ENCODE peak calls at places on chromosomes 1 and 21, in four cellular contexts. One of them, this sample, is unnamed. For H3K4me1, the result is how much of the 10 kb centered on the place peaks cover.

GRCh38 chr1:210598135-210598652 is 269.5 kb downstream of the HHAT start:
- DNase-seq in MM.1S: no peak
- DNase-seq in endodermal cell: peak
- DNase-seq in CD8-positive, alpha-beta T cell: no peak
- DNase-seq in this sample: peak

GRCh38 chr1:185534806-185535205 is 199.4 kb upstream of the HMCN1 start:
- DNase-seq in endodermal cell: no peak
- DNase-seq in MM.1S: no peak
- DNase-seq in CD8-positive, alpha-beta T cell: no peak
- DNase-seq in this sample: no peak

GRCh38 chr1:184883304-184883815 is 90.9 kb downstream of the NIBAN1 start:
- DNase-seq in MM.1S: no peak
- DNase-seq in endodermal cell: no peak
- DNase-seq in CD8-positive, alpha-beta T cell: no peak
- DNase-seq in this sample: no peak

GRCh38 chr1:101253976-101254660 is 17.3 kb downstream of the S1PR1 start:
- DNase-seq in endodermal cell: no peak
- DNase-seq in CD8-positive, alpha-beta T cell: no peak
- DNase-seq in MM.1S: no peak
- DNase-seq in this sample: no peak

GRCh38 chr1:42456754-42457089 is 379 bp downstream of the PPCS start:
- DNase-seq in endodermal cell: no peak
- DNase-seq in CD8-positive, alpha-beta T cell: peak
- DNase-seq in MM.1S: peak
- DNase-seq in this sample: peak

GRCh38 chr1:18736958-18737357 is 106.3 kb downstream of the PAX7 start:
- DNase-seq in endodermal cell: peak
- DNase-seq in CD8-positive, alpha-beta T cell: no peak
- DNase-seq in MM.1S: no peak
- DNase-seq in this sample: no peak

GRCh38 chr1:171814692-171815091 is 26.6 kb upstream of the DNM3 start:
- DNase-seq in MM.1S: no peak
- DNase-seq in endodermal cell: no peak
- DNase-seq in CD8-positive, alpha-beta T cell: no peak
- DNase-seq in this sample: no peak

GRCh38 chr1:17099941-17100340 is 19.3 kb downstream of the PADI2 start:
- DNase-seq in MM.1S: no peak
- DNase-seq in endodermal cell: no peak
- DNase-seq in CD8-positive, alpha-beta T cell: no peak
- DNase-seq in this sample: no peak

GRCh38 chr1:206805357-206805756 is 33.1 kb upstream of the IL10 start:
- DNase-seq in MM.1S: no peak
- DNase-seq in CD8-positive, alpha-beta T cell: no peak
- DNase-seq in endodermal cell: no peak
- DNase-seq in this sample: no peak

GRCh38 chr1:35568975-35569395 is 4.1 kb upstream of the TFAP2E start:
- DNase-seq in CD8-positive, alpha-beta T cell: peak
- DNase-seq in MM.1S: peak
- DNase-seq in endodermal cell: peak
- DNase-seq in this sample: peak

GRCh38 chr1:68704800-68705443 is 208.0 kb upstream of the DEPDC1 start:
- DNase-seq in endodermal cell: no peak
- DNase-seq in MM.1S: no peak
- DNase-seq in CD8-positive, alpha-beta T cell: no peak
- DNase-seq in this sample: no peak

GRCh38 chr1:174398246-174398645 is 49.5 kb upstream of the GPR52 start:
- DNase-seq in endodermal cell: no peak
- DNase-seq in CD8-positive, alpha-beta T cell: no peak
- DNase-seq in MM.1S: no peak
- DNase-seq in this sample: no peak

GRCh38 chr1:174397261-174397660 is 50.5 kb upstream of the GPR52 start:
- DNase-seq in CD8-positive, alpha-beta T cell: no peak
- DNase-seq in endodermal cell: no peak
- DNase-seq in MM.1S: peak
- DNase-seq in this sample: no peak

GRCh38 chr1:174399211-174399610 is 48.6 kb upstream of the GPR52 start:
- DNase-seq in CD8-positive, alpha-beta T cell: no peak
- DNase-seq in MM.1S: no peak
- DNase-seq in endodermal cell: no peak
- DNase-seq in this sample: no peak

GRCh38 chr1:174393885-174394284 is 53.9 kb upstream of the GPR52 start:
- DNase-seq in MM.1S: no peak
- DNase-seq in endodermal cell: no peak
- DNase-seq in CD8-positive, alpha-beta T cell: no peak
- DNase-seq in this sample: no peak
- TF ChIP-seq CTCF in MM.1S: no peak
- TF ChIP-seq CTCF in endodermal cell: no peak
- TF ChIP-seq CTCF in CD8-positive, alpha-beta T cell: no peak
- TF ChIP-seq CTCF in this sample: no peak

GRCh38 chr1:223732993-223733798 is 20.9 kb downstream of the CAPN2 start:
- DNase-seq in MM.1S: no peak
- DNase-seq in endodermal cell: no peak
- DNase-seq in CD8-positive, alpha-beta T cell: no peak
- DNase-seq in this sample: no peak
- H3K4me1 ChIP-seq in MM.1S: under half
- H3K4me1 ChIP-seq in endodermal cell: under half
- H3K4me1 ChIP-seq in CD8-positive, alpha-beta T cell: under half
- H3K4me1 ChIP-seq in this sample: half or more

GRCh38 chr1:201576914-201577313 is 38.0 kb downstream of the NAV1 start:
- DNase-seq in CD8-positive, alpha-beta T cell: no peak
- DNase-seq in MM.1S: no peak
- DNase-seq in endodermal cell: no peak
- DNase-seq in this sample: no peak

GRCh38 chr1:201573923-201574322 is 35.0 kb downstream of the NAV1 start:
- DNase-seq in CD8-positive, alpha-beta T cell: no peak
- DNase-seq in MM.1S: no peak
- DNase-seq in endodermal cell: no peak
- DNase-seq in this sample: peak

GRCh38 chr1:201582261-201582951 is 43.5 kb downstream of the NAV1 start:
- DNase-seq in endodermal cell: peak
- DNase-seq in CD8-positive, alpha-beta T cell: no peak
- DNase-seq in MM.1S: no peak
- DNase-seq in this sample: peak

GRCh38 chr1:201575912-201576311 is 37.0 kb downstream of the NAV1 start:
- DNase-seq in CD8-positive, alpha-beta T cell: no peak
- DNase-seq in endodermal cell: no peak
- DNase-seq in MM.1S: no peak
- DNase-seq in this sample: peak

GRCh38 chr1:201578008-201578888 is 39.3 kb downstream of the NAV1 start:
- DNase-seq in CD8-positive, alpha-beta T cell: no peak
- DNase-seq in endodermal cell: no peak
- DNase-seq in MM.1S: no peak
- DNase-seq in this sample: no peak
- TF ChIP-seq CTCF in CD8-positive, alpha-beta T cell: no peak
- TF ChIP-seq CTCF in endodermal cell: peak
- TF ChIP-seq CTCF in MM.1S: no peak
- TF ChIP-seq CTCF in this sample: no peak

GRCh38 chr1:117828206-117828605 is 101.2 kb downstream of the GDAP2 start:
- DNase-seq in MM.1S: no peak
- DNase-seq in endodermal cell: no peak
- DNase-seq in CD8-positive, alpha-beta T cell: no peak
- DNase-seq in this sample: no peak
- H3K4me1 ChIP-seq in MM.1S: under half
- H3K4me1 ChIP-seq in endodermal cell: under half
- H3K4me1 ChIP-seq in CD8-positive, alpha-beta T cell: under half
- H3K4me1 ChIP-seq in this sample: under half

GRCh38 chr1:202656057-202656456 is 54.2 kb downstream of the SYT2 start:
- DNase-seq in endodermal cell: peak
- DNase-seq in MM.1S: no peak
- DNase-seq in CD8-positive, alpha-beta T cell: no peak
- DNase-seq in this sample: no peak

GRCh38 chr1:202658766-202659165 is 51.5 kb downstream of the SYT2 start:
- DNase-seq in endodermal cell: no peak
- DNase-seq in MM.1S: no peak
- DNase-seq in CD8-positive, alpha-beta T cell: no peak
- DNase-seq in this sample: no peak

GRCh38 chr1:202658251-202658650 is 52.0 kb downstream of the SYT2 start:
- DNase-seq in MM.1S: no peak
- DNase-seq in endodermal cell: no peak
- DNase-seq in CD8-positive, alpha-beta T cell: no peak
- DNase-seq in this sample: no peak

GRCh38 chr1:202659541-202659940 is 50.7 kb downstream of the SYT2 start:
- DNase-seq in endodermal cell: no peak
- DNase-seq in CD8-positive, alpha-beta T cell: no peak
- DNase-seq in MM.1S: no peak
- DNase-seq in this sample: no peak

GRCh38 chr1:202656951-202657646 is 53.2 kb downstream of the SYT2 start:
- DNase-seq in CD8-positive, alpha-beta T cell: no peak
- DNase-seq in endodermal cell: peak
- DNase-seq in MM.1S: no peak
- DNase-seq in this sample: no peak
- TF ChIP-seq CTCF in CD8-positive, alpha-beta T cell: no peak
- TF ChIP-seq CTCF in endodermal cell: peak
- TF ChIP-seq CTCF in MM.1S: peak
- TF ChIP-seq CTCF in this sample: no peak

DNA sequence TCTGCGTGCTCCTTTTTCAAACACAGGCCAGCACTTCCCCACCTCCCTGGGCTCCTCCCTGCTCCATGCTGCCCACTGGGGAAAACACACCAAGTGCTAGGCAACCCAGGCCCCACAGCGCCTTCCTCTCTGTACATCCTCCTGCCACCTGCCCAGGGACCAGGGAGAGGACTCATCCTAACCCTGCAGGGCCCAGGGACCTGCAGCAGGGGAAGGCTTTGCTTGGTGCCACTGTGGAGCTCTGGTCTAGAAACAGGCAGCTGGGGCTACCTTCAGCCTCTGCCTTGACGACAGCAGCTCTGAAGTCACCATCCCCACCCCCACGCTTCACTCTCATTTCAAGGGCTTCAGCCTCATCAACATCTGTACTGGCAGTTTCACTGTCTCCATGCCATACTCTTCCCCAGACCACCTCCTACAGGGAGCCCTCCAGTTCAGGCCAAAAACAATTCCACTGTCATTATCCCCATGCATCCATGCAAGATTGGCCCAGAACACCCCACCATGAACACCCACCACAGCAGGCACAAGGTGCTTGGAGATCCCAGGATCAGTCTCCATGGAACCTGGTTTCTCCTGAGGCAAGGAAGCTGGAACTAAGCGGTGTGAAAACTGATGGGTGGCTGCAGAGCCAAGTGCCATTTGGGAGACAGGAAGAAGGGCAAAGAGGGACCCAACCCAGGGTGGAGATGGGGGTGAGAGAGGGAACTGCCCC is 1.1 kb downstream of the IGSF8 start:
- DNase-seq in CD8-positive, alpha-beta T cell: no peak
- DNase-seq in endodermal cell: peak
- DNase-seq in MM.1S: no peak
- DNase-seq in this sample: no peak
- H3K4me1 ChIP-seq in CD8-positive, alpha-beta T cell: half or more
- H3K4me1 ChIP-seq in endodermal cell: under half
- H3K4me1 ChIP-seq in MM.1S: under half
- H3K4me1 ChIP-seq in this sample: under half

GRCh38 chr21:15534450-15534886 is 195.3 kb upstream of the USP25 start:
- DNase-seq in CD8-positive, alpha-beta T cell: no peak
- DNase-seq in MM.1S: no peak
- DNase-seq in endodermal cell: no peak
- DNase-seq in this sample: no peak
- TF ChIP-seq CTCF in CD8-positive, alpha-beta T cell: no peak
- TF ChIP-seq CTCF in MM.1S: no peak
- TF ChIP-seq CTCF in endodermal cell: peak
- TF ChIP-seq CTCF in this sample: no peak

GRCh38 chr1:201490708-201491131 is 16.2 kb downstream of the CSRP1 start:
- DNase-seq in endodermal cell: no peak
- DNase-seq in MM.1S: no peak
- DNase-seq in CD8-positive, alpha-beta T cell: no peak
- DNase-seq in this sample: no peak
- H3K4me1 ChIP-seq in endodermal cell: under half
- H3K4me1 ChIP-seq in MM.1S: under half
- H3K4me1 ChIP-seq in CD8-positive, alpha-beta T cell: under half
- H3K4me1 ChIP-seq in this sample: half or more

DNA sequence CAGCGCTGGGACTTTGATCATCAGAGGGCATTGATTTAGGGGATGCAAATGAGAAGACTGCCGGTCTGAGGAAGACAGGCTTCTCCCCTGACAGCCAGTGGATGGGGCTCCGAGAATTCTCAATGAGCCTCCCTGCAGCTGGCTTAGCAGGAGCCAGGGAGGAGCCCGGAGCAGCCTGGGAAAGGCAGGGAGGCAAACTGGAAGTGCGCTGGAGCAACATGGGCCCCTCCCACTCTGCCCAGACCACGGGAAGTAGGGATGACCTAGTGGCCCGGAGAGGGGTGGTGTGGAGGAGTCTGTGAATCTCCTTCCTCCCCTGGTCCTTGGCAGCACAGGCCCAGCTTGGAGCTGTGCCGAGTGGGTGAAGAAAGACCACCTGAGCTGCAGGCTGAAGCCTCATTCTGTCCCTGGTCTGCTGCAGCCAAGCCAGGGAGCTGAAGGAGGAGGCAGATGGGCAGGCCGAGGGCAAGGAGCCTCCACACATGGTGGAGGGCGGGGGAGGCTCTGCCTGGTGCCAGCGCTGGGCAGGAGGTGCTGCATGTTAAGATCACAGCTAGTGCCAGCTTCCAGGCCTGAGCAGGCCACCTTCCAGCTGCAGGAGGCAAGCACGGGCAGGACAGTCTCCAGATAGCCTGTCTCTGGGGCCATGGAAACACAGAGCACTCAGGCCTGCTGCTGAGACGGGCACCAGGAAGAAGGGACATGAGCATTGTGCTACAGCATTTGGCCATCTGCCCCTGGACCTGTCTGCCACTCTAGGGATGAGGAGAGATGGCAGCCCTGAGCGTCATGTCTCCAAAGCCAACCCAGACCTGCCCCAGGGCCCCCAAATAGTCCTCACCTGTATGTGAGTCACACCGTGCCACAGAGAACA is 12.2 kb upstream of the CLSTN1 start:
- DNase-seq in endodermal cell: peak
- DNase-seq in CD8-positive, alpha-beta T cell: no peak
- DNase-seq in MM.1S: no peak
- DNase-seq in this sample: no peak
- TF ChIP-seq CTCF in endodermal cell: no peak
- TF ChIP-seq CTCF in CD8-positive, alpha-beta T cell: no peak
- TF ChIP-seq CTCF in MM.1S: no peak
- TF ChIP-seq CTCF in this sample: no peak

DNA sequence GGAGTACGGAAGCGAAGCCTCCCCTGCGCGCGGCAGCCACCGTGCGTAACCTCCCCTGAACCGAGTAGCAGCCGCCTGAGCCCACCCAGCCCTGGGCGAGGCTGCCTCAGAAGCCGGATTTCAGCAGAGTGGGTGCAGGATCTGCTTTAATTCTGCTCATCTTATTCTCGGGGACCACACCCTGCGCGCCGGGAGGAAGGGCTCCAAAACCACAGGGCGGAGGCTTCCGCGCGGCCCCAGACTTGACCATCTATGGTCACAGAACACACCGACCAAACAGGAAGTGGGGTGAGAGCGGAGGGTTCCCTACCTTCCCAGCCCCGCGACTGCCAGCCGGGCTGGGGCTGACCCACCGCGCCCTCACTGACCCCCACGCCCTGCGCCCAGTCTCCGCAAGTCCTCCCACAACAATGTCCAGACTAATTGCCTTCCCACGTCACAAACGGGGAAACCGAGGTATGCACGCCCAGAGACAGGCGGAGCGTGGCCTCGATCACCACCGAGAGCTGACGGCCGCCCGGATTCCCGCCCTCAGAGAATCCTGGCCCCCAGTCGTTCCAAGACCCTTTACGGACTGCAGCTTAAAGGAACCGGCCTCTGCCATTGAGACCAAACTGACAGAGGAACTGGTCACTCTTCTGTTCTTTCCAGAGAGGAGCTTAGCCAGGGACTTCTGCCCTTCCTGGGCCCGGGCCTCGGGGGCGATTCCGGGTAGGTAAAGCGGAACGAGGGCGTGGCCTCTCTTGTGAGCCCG is 595 bp upstream of the CAP1 start:
- DNase-seq in MM.1S: peak
- DNase-seq in endodermal cell: peak
- DNase-seq in CD8-positive, alpha-beta T cell: peak
- DNase-seq in this sample: peak
- H3K4me1 ChIP-seq in MM.1S: under half
- H3K4me1 ChIP-seq in endodermal cell: under half
- H3K4me1 ChIP-seq in CD8-positive, alpha-beta T cell: half or more
- H3K4me1 ChIP-seq in this sample: half or more